ENCODE peak calls at places on chromosomes 11 and 22, in eight cellular contexts. K is Peyer's patch, V is right atrium auricular region, R is GM13977, Z is mucosa of descending colon, B is OCI-LY7, I is HCT116, D is psoas muscle. N is an unnamed sample.

GRCh38 chr11:131824766-131825165 is 454.4 kb downstream of the NTM start:
- DNase-seq in B (no peak), I (no peak), R (no peak), D (no peak), Z (no peak), V (no peak), K (no peak), N (no peak)

GRCh38 chr11:73292481-73292880 is 15.6 kb upstream of the ARHGEF17 start:
- DNase-seq in B (no peak), K (no peak), Z (no peak), I (no peak), R (no peak), D (no peak), V (no peak), N (no peak)

GRCh38 chr22:45139693-45140092 is 24.0 kb upstream of the NUP50 start:
- DNase-seq in K (no peak), V (no peak), D (no peak), I (no peak), Z (no peak), B (no peak), R (no peak), N (no peak)

GRCh38 chr11:77118971-77119370 is 9.1 kb upstream of the MYO7A start:
- DNase-seq in D (no peak), V (no peak), K (no peak), R (no peak), I (no peak), Z (no peak), B (no peak), N (no peak)

GRCh38 chr22:27456696-27457503 is 344.7 kb downstream of the MN1 start:
- DNase-seq in I (no peak), R (no peak), D (no peak), V (no peak), K (no peak), B (no peak), Z (no peak), N (no peak)

GRCh38 chr22:20526305-20526627 is 18.9 kb downstream of the MED15 start:
- DNase-seq in V (no peak), B (no peak), Z (no peak), I (no peak), K (no peak), R (no peak), D (no peak), N (no peak)

GRCh38 chr22:49853981-49854791 is 542 bp downstream of the ZBED4 start:
- DNase-seq in K (peak), Z (peak), R (no peak), V (no peak), B (peak), I (no peak), D (no peak), N (peak)

GRCh38 chr11:123665321-123665720 is 10.9 kb upstream of the SCN3B start:
- DNase-seq in I (no peak), D (no peak), Z (no peak), B (no peak), V (no peak), K (no peak), R (no peak), N (no peak)

GRCh38 chr22:25623310-25623734 is 58.8 kb downstream of the GRK3 start:
- DNase-seq in Z (no peak), K (no peak), D (no peak), I (no peak), V (no peak), B (peak), R (peak), N (peak)

GRCh38 chr11:116336540-116336939 is 436.2 kb downstream of the BUD13 start:
- DNase-seq in Z (no peak), K (no peak), B (no peak), V (peak), D (no peak), R (no peak), I (no peak), N (no peak)

GRCh38 chr22:35580351-35581022 is 36.6 kb downstream of the MB start:
- DNase-seq in Z (no peak), B (no peak), V (no peak), D (no peak), I (no peak), R (no peak), K (no peak), N (no peak)

GRCh38 chr22:38314140-38314991 is 2.9 kb downstream of the CSNK1E start:
- DNase-seq in B (peak), Z (no peak), D (no peak), V (no peak), R (no peak), I (no peak), K (peak), N (no peak)

GRCh38 chr11:84780689-84781293 is 846.4 kb downstream of the DLG2 start:
- DNase-seq in R (no peak), D (no peak), I (peak), V (no peak), K (no peak), B (peak), Z (no peak), N (no peak)

GRCh38 chr11:116730241-116730561 is 42.6 kb downstream of the BUD13 start:
- DNase-seq in V (no peak), K (peak), Z (no peak), B (no peak), I (no peak), D (no peak), R (no peak), N (no peak)

GRCh38 chr11:122977455-122978302 is 4.0 kb downstream of the BSX start:
- DNase-seq in Z (no peak), K (no peak), R (peak), D (no peak), V (no peak), B (no peak), I (no peak), N (peak)

GRCh38 chr11:67483901-67484665 is 1.3 kb downstream of the AIP start:
- DNase-seq in R (no peak), Z (no peak), K (peak), I (no peak), D (no peak), B (peak), V (no peak), N (no peak)

GRCh38 chr11:75719089-75719638 is 1.5 kb downstream of the MOGAT2 start:
- DNase-seq in Z (peak), R (peak), V (no peak), D (no peak), I (no peak), K (no peak), B (no peak), N (peak)

GRCh38 chr11:1090600-1091331 is 16.1 kb downstream of the MUC2 start:
- DNase-seq in D (no peak), K (no peak), I (no peak), R (no peak), V (no peak), B (no peak), Z (no peak), N (no peak)

GRCh38 chr11:67261942-67262681 is 4.2 kb upstream of the GRK2 start:
- DNase-seq in I (no peak), B (no peak), R (no peak), K (peak), D (no peak), V (no peak), Z (no peak), N (no peak)

GRCh38 chr11:19872526-19873135 is 160.0 kb downstream of the NAV2 start:
- DNase-seq in I (no peak), K (no peak), B (no peak), Z (no peak), R (no peak), D (no peak), V (no peak), N (no peak)
- TF ChIP-seq CTCF in I (no peak), K (no peak), B (no peak), Z (no peak), R (no peak), D (no peak), V (no peak), N (no peak)

DNA sequence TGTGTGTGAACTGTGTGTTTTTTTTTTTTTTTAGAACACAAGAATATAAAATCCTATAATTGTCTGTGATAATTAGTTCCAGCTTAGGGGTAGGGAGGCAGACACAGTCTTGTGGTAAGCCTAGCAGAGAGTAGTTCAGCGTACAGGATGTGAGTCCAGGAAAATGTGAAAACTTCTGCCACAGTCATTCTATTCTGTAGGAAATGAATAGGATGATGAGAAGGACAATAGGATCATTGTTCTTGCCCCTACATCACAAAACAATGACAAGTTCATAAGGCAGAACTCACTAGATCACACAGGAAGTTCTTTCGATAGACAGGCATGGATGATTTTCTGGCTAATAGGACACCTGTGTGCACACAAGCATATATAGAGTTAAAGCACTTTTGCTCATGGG is 132.2 kb downstream of the NAV2 start:
- DNase-seq in R (no peak), V (no peak), K (no peak), D (no peak), I (no peak), Z (no peak), B (no peak), N (no peak)
- TF ChIP-seq CTCF in R (no peak), V (no peak), K (no peak), D (no peak), I (no peak), Z (no peak), B (no peak), N (no peak)

GRCh38 chr11:64659417-64660144 is 63.4 kb downstream of the NRXN2 start:
- DNase-seq in I (peak), Z (no peak), B (no peak), V (no peak), K (no peak), R (no peak), D (no peak), N (no peak)
- TF ChIP-seq CTCF in I (no peak), Z (no peak), B (no peak), V (no peak), K (no peak), R (no peak), D (no peak), N (no peak)

GRCh38 chr11:110432713-110433392 is 3.1 kb downstream of the FDX1 start:
- DNase-seq in K (no peak), D (no peak), Z (no peak), V (no peak), I (no peak), B (no peak), R (no peak), N (no peak)

GRCh38 chr11:110429614-110430266 is at the start of gene FDX1:
- DNase-seq in B (peak), R (peak), Z (peak), K (peak), V (peak), I (peak), D (peak), N (peak)

GRCh38 chr11:110431212-110432073 is 1.7 kb downstream of the FDX1 start:
- DNase-seq in Z (no peak), D (no peak), I (no peak), R (peak), K (no peak), V (no peak), B (peak), N (peak)

GRCh38 chr11:110428956-110429613 is 663 bp upstream of the FDX1 start:
- DNase-seq in B (peak), R (peak), D (no peak), Z (no peak), V (no peak), I (no peak), K (no peak), N (no peak)

GRCh38 chr11:110430267-110431211 is 791 bp downstream of the FDX1 start:
- DNase-seq in D (no peak), I (no peak), R (peak), B (peak), V (no peak), Z (peak), K (peak), N (peak)
- TF ChIP-seq CTCF in D (no peak), I (no peak), R (no peak), B (peak), V (no peak), Z (no peak), K (no peak), N (no peak)

GRCh38 chr11:94546886-94547285 is 3.2 kb downstream of the FUT4 start:
- DNase-seq in D (no peak), I (no peak), V (no peak), R (no peak), Z (peak), K (peak), B (no peak), N (no peak)

GRCh38 chr11:94544582-94544831 is 786 bp downstream of the FUT4 start:
- DNase-seq in I (no peak), B (no peak), Z (no peak), R (no peak), V (no peak), K (no peak), D (no peak), N (no peak)

GRCh38 chr11:94545641-94546470 is 2.1 kb downstream of the FUT4 start:
- DNase-seq in I (no peak), D (no peak), V (no peak), Z (no peak), B (no peak), R (no peak), K (no peak), N (no peak)

GRCh38 chr11:94544832-94545640 is 1.3 kb downstream of the FUT4 start:
- DNase-seq in B (no peak), Z (peak), R (no peak), V (no peak), I (no peak), D (peak), K (peak), N (no peak)

GRCh38 chr11:94543695-94544581 is at the start of gene FUT4:
- DNase-seq in V (peak), B (peak), I (peak), Z (peak), R (peak), D (peak), K (peak), N (peak)
- TF ChIP-seq CTCF in V (no peak), B (no peak), I (no peak), Z (no peak), R (peak), D (no peak), K (no peak), N (no peak)

GRCh38 chr11:34065505-34066203 is 14.1 kb downstream of the CAPRIN1 start:
- DNase-seq in R (no peak), V (no peak), K (no peak), I (no peak), D (no peak), Z (no peak), B (no peak), N (no peak)
- TF ChIP-seq CTCF in R (no peak), V (no peak), K (no peak), I (peak), D (peak), Z (no peak), B (no peak), N (no peak)

DNA sequence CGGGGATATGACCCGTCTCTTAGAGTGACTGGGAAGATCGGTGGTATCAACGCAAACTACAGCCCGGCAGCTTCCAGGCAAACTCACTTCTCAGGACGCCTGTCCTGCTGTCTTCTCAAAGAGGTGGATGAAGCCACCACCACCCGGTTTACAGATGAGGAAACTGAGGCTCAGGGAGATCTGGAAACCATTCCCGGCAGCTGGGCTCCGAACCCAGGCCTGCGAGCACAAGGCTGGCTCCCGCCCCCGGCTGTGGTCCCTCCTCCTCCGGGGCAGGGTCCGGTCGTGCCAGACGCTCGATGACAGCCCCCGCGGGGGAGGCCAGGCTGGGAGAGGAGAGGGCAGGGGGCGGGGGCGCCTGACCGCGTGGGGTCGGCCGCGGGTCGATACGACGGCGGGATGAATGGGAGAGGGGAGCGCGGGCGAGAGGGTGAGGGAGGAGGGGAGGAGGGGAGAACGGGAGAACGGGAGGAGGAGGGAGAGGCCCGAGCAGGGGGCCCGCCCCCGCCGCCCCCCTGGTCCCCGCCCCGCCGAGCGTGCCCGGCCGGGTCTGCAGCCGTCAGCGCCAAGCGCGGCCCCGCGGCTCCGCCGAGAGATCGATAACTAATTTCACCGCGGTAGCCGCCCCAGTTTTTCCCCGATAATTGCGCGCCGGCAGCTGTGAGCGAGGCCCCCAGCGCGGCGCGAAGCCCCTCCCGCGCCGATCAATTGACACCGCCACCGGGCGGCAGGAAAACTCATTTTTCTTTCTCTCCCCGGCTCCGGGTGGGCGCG is 14.0 kb downstream of the IGLL1 start:
- DNase-seq in Z (no peak), D (no peak), K (no peak), R (no peak), B (no peak), I (no peak), V (no peak), N (no peak)
- TF ChIP-seq CTCF in Z (no peak), D (no peak), K (no peak), R (no peak), B (no peak), I (no peak), V (no peak), N (no peak)

GRCh38 chr11:114039551-114039950 is 20.0 kb upstream of the ZBTB16 start:
- DNase-seq in I (no peak), R (no peak), Z (no peak), B (no peak), D (no peak), V (no peak), K (no peak), N (no peak)

GRCh38 chr11:114033572-114033971 is 25.9 kb upstream of the ZBTB16 start:
- DNase-seq in V (no peak), I (no peak), R (no peak), K (no peak), Z (no peak), D (no peak), B (no peak), N (no peak)

GRCh38 chr11:114036958-114037357 is 22.6 kb upstream of the ZBTB16 start:
- DNase-seq in D (no peak), Z (no peak), V (no peak), B (no peak), I (no peak), K (no peak), R (no peak), N (no peak)

GRCh38 chr11:114034956-114035355 is 24.6 kb upstream of the ZBTB16 start:
- DNase-seq in V (no peak), K (no peak), B (no peak), R (no peak), Z (no peak), I (no peak), D (no peak), N (no peak)

GRCh38 chr11:114036156-114036811 is 23.2 kb upstream of the ZBTB16 start:
- DNase-seq in R (peak), Z (peak), B (peak), V (peak), I (peak), D (peak), K (peak), N (peak)
- TF ChIP-seq CTCF in R (peak), Z (peak), B (peak), V (peak), I (peak), D (peak), K (peak), N (peak)

N was measured in GM20000.